ENCODE peak calls at places on chromosome 14, in seven cellular contexts. Q is aorta, Y is GM23248, R is tibial artery, G is left ventricle myocardium inferior, S is HCT116, J is PC-3. A is an unnamed sample.

GRCh38 chr14:67583711-67584644 is 16.1 kb downstream of the PIGH start:
- DNase-seq in Q (no peak), Y (peak; percentile 58), R (no peak), G (no peak), S (peak; percentile 47), J (peak; percentile 72), A (peak; percentile 45)

GRCh38 chr14:71374989-71375388 is 467.7 kb downstream of the PCNX1 start:
- DNase-seq in Q (no peak), Y (no peak), R (no peak), G (no peak), S (no peak), J (no peak), A (no peak)

GRCh38 chr14:24513009-24513408 is 4.9 kb upstream of the CMA1 start:
- DNase-seq in Q (no peak), Y (peak; percentile 8), R (no peak), G (no peak), S (no peak), J (no peak), A (no peak)

GRCh38 chr14:88321692-88322504 is 1.2 kb downstream of the KCNK10 start:
- DNase-seq in Q (no peak), Y (no peak), R (no peak), G (no peak), S (no peak), J (no peak), A (no peak)

GRCh38 chr14:89428556-89429196 is 11.6 kb upstream of the FOXN3 start:
- DNase-seq in Q (peak; percentile 85), Y (peak; percentile 46), R (peak; percentile 86), G (no peak), S (no peak), J (no peak), A (peak; percentile 16)

GRCh38 chr14:53452005-53452678 is 299.0 kb upstream of the DDHD1 start:
- DNase-seq in Q (no peak), Y (no peak), R (no peak), G (no peak), S (no peak), J (no peak), A (no peak)

GRCh38 chr14:85533821-85534271 is 3.9 kb downstream of the FLRT2 start:
- DNase-seq in Q (peak; percentile 75), Y (peak; percentile 63), R (no peak), G (no peak), S (no peak), J (no peak), A (peak; percentile 25)

GRCh38 chr14:71290301-71290700 is 383.0 kb downstream of the PCNX1 start:
- DNase-seq in Q (no peak), Y (no peak), R (no peak), G (no peak), S (no peak), J (peak; percentile 27), A (no peak)

GRCh38 chr14:95770777-95771176 is 56.9 kb upstream of the TCL1A start:
- DNase-seq in Q (no peak), Y (peak; percentile 2), R (no peak), G (no peak), S (no peak), J (no peak), A (no peak)

GRCh38 chr14:55354500-55354899 is 57.1 kb downstream of the ATG14 start:
- DNase-seq in Q (no peak), Y (peak; percentile 57), R (peak; percentile 67), G (peak; percentile 20), S (peak; percentile 26), J (peak; percentile 63), A (peak; percentile 68)

GRCh38 chr14:64232095-64232830 is 61.9 kb downstream of the ESR2 start:
- DNase-seq in Q (no peak), Y (peak; percentile 75), R (no peak), G (no peak), S (no peak), J (peak; percentile 88), A (no peak)

DNA sequence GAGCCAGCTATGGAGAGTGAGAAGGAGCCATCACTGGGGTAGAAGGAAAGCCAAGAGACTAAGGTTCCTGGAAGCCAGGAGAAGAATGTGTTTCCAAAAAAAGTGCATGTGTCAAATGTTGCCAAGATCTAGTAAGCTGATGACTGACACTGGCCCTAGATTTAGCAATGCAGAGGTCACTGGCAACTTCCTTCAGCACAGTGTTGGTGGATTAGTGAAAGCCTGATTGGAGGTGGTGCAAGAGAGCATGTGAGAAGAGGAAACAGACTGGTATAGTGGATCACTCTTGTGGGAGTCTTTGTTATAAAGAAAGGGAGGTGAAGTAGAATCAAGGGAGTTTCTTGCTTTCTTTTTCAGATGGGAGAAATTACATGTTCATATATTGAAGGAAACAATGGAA is 34.1 kb upstream of the CHGA start:
- DNase-seq in Q (no peak), Y (no peak), R (no peak), G (no peak), S (no peak), J (no peak), A (no peak)
- H3K27me3 ChIP-seq in Q (no peaks in the 10 kb centered on the region), Y (peaks cover 11% of the 10 kb centered on the region), R (no peaks in the 10 kb centered on the region), G (peaks cover 44% of the 10 kb centered on the region), S (peaks cover 17% of the 10 kb centered on the region), J (peaks cover 23% of the 10 kb centered on the region), A (no peaks in the 10 kb centered on the region)

GRCh38 chr14:62117010-62117717 is 354.9 kb downstream of the SNAPC1 start:
- DNase-seq in Q (peak; percentile 78), Y (peak; percentile 60), R (peak; percentile 64), G (peak; percentile 58), S (no peak), J (no peak), A (peak; percentile 54)
- H3K27me3 ChIP-seq in Q (no peaks in the 10 kb centered on the region), Y (peaks cover 83% of the 10 kb centered on the region), R (no peaks in the 10 kb centered on the region), G (peaks cover 84% of the 10 kb centered on the region), S (peaks cover 4% of the 10 kb centered on the region), J (no peaks in the 10 kb centered on the region), A (peaks cover 18% of the 10 kb centered on the region)

DNA sequence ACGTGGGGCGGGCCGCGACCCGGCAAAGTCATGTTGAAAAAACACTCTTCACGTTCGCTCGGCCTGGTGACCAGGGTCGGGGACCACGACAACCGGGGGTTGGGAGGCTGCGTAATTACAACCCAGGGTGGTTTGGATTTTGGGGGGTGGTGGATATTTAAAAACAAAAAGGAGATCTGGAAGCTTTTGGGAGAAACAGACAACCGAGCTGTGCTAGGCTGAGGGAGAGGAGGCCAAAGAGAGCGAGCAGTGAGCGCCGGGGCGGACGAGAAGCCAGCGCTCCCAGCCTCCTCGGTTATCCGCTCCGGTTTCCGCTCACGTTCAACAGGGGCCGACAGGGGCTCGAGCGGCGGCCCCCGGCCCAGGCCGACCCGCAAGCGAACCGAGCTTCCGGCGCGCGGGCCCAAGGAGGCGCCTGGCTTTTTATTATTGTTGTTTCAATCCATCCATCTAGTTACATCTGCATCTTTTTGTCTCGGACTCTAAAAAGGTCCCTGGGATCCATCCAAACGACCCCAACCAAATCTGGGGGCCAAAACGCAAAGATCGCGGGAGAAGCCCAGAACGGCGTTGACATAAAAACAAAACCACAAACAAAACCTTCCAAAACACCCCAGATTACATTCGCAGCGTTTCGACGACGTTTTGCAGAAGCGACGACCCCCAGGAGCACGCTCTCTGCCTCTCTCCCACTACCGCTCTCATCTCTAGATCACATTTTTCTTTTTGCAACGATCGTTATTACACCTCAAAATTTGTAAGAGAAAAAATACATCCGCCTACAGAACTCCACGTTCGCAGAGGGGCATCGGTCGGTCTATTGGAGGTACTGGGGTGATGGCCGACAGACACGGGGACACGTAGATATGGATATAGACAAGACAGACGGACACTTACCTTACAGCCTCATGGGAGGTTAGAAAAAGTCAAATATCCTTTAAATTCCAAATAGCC is 740 bp downstream of the OTX2 start:
- DNase-seq in Q (no peak), Y (no peak), R (no peak), G (no peak), S (no peak), J (no peak), A (no peak)
- H3K27me3 ChIP-seq in Q (no peaks in the 10 kb centered on the region), Y (peaks cover 92% of the 10 kb centered on the region), R (peaks cover 8% of the 10 kb centered on the region), G (peaks cover 100% of the 10 kb centered on the region), S (peaks cover 42% of the 10 kb centered on the region), J (peaks cover 96% of the 10 kb centered on the region), A (peaks cover 72% of the 10 kb centered on the region)

DNA sequence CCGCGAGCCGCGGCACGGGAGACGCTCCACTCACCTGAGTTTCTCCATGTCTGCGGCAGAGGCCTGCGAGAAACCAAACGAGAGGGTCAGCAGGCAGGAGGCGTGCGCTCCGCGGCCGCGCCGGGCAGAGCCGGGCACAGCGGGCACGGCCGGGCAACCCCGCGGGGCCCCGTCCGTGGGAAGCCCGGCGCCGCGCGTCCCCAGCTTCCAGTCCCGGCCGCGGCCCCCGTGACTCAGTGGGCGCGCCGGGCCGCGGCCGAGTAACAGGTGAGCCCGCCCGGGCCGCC is 19.4 kb downstream of the BEGAIN start:
- DNase-seq in Q (no peak), Y (peak; percentile 22), R (no peak), G (no peak), S (no peak), J (no peak), A (no peak)
- H3K27me3 ChIP-seq in Q (no peaks in the 10 kb centered on the region), Y (peaks cover 35% of the 10 kb centered on the region), R (peaks cover 3% of the 10 kb centered on the region), G (peaks cover 100% of the 10 kb centered on the region), S (no peaks in the 10 kb centered on the region), J (peaks cover 25% of the 10 kb centered on the region), A (peaks cover 5% of the 10 kb centered on the region)

DNA sequence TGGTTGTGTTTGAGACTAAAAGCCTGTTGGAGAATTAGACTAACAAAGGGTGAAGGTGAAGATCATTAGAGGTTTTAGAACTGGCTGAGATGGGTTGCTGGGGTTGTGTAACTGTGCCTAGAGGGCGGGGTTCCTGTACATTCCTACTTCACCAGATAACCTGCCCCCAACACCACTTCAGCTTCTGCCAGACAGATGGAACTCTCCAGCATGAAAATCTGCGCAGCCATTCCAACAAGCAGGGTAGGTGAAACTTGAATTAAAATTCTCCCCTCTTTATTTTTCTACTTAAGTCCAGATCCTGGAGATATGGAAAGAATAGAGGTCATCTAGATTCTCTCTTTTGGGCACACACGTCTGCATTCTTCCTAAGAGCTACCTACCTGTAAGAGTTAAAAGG is 6.0 kb downstream of the FOXG1 start:
- DNase-seq in Q (no peak), Y (no peak), R (no peak), G (no peak), S (no peak), J (no peak), A (no peak)
- H3K27me3 ChIP-seq in Q (no peaks in the 10 kb centered on the region), Y (peaks cover 99% of the 10 kb centered on the region), R (no peaks in the 10 kb centered on the region), G (peaks cover 100% of the 10 kb centered on the region), S (no peaks in the 10 kb centered on the region), J (peaks cover 91% of the 10 kb centered on the region), A (peaks cover 54% of the 10 kb centered on the region)

GRCh38 chr14:77902806-77903205 is 102.9 kb downstream of the ADCK1 start:
- DNase-seq in Q (no peak), Y (peak; percentile 21), R (no peak), G (no peak), S (no peak), J (no peak), A (no peak)
- H3K27me3 ChIP-seq in Q (no peaks in the 10 kb centered on the region), Y (no peaks in the 10 kb centered on the region), R (no peaks in the 10 kb centered on the region), G (no peaks in the 10 kb centered on the region), S (no peaks in the 10 kb centered on the region), J (no peaks in the 10 kb centered on the region), A (no peaks in the 10 kb centered on the region)

DNA sequence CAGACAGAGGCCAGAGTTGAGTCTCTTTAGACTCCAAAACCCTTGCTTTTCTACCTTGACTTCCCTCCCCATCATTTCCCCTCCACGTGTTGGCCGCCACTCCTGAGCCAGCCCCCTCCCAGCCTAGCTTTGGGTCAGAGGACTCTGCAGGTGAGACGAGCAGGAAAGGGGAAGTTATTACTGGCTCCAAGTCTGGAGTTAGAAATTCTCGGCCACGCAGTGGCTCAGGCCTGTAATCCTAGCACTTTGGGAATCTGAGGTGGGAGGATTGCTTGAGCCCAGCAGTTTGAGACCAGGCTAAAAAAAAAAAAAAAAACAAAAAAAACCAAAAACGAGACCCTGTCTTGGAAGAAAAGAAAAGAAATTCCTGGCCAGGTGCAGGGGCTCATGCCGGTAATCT is 8.8 kb downstream of the VSX2 start:
- DNase-seq in Q (no peak), Y (no peak), R (no peak), G (no peak), S (no peak), J (no peak), A (no peak)
- H3K27me3 ChIP-seq in Q (no peaks in the 10 kb centered on the region), Y (peaks cover 53% of the 10 kb centered on the region), R (no peaks in the 10 kb centered on the region), G (peaks cover 71% of the 10 kb centered on the region), S (no peaks in the 10 kb centered on the region), J (peaks cover 13% of the 10 kb centered on the region), A (peaks cover 15% of the 10 kb centered on the region)